ENCODE peak calls at places on chromosome 7, in five cellular contexts. L, Z, U, O and N are unnamed samples.

GRCh38 chr7:149090397-149091195 is at the start of gene ZNF786:
- DNase-seq in L (peak), Z (peak), U (peak), O (peak), N (peak)

GRCh38 chr7:5428470-5429252 is 5.0 kb upstream of the TNRC18 start:
- DNase-seq in L (no peak), Z (no peak), U (no peak), O (peak), N (peak)

GRCh38 chr7:134289423-134289822 is 27.3 kb downstream of the SLC35B4 start:
- DNase-seq in L (no peak), Z (no peak), U (no peak), O (no peak), N (no peak)

GRCh38 chr7:139317954-139318505 is 23.1 kb upstream of the FMC1 start:
- DNase-seq in L (no peak), Z (no peak), U (no peak), O (no peak), N (no peak)

GRCh38 chr7:26782501-26782900 is 81.9 kb downstream of the SKAP2 start:
- DNase-seq in L (no peak), Z (peak), U (no peak), O (no peak), N (no peak)

GRCh38 chr7:37987732-37988131 is 67.3 kb downstream of the EPDR1 start:
- DNase-seq in L (no peak), Z (no peak), U (no peak), O (no peak), N (no peak)

GRCh38 chr7:6272481-6273323 is at the start of gene CYTH3:
- DNase-seq in L (peak), Z (peak), U (peak), O (no peak), N (peak)

GRCh38 chr7:14836571-14837189 is 65.9 kb downstream of the DGKB start:
- DNase-seq in L (no peak), Z (peak), U (no peak), O (peak), N (peak)

GRCh38 chr7:56175086-56175760 is 59.0 kb upstream of the NUPR2 start:
- DNase-seq in L (no peak), Z (no peak), U (no peak), O (no peak), N (no peak)

GRCh38 chr7:691361-692045 is 35.0 kb upstream of the DNAAF5 start:
- DNase-seq in L (no peak), Z (no peak), U (no peak), O (no peak), N (no peak)

GRCh38 chr7:114966156-114966555 is 44.3 kb downstream of the MDFIC start:
- DNase-seq in L (no peak), Z (no peak), U (no peak), O (no peak), N (no peak)

GRCh38 chr7:102942883-102943261 is 30.1 kb downstream of the LRRC17 start:
- DNase-seq in L (no peak), Z (no peak), U (no peak), O (no peak), N (no peak)

GRCh38 chr7:85023066-85023687 is 163.7 kb downstream of the SEMA3D start:
- DNase-seq in L (no peak), Z (peak), U (no peak), O (peak), N (peak)

GRCh38 chr7:122829962-122830361 is 56.3 kb downstream of the CADPS2 start:
- DNase-seq in L (no peak), Z (no peak), U (no peak), O (no peak), N (no peak)

GRCh38 chr7:115441033-115441432 is 519.1 kb downstream of the MDFIC start:
- DNase-seq in L (no peak), Z (no peak), U (no peak), O (no peak), N (no peak)

GRCh38 chr7:30985756-30986155 is 22.0 kb downstream of the GHRHR start:
- DNase-seq in L (no peak), Z (no peak), U (no peak), O (no peak), N (no peak)

GRCh38 chr7:93914581-93915066 is 6.9 kb upstream of the GNG11 start:
- DNase-seq in L (no peak), Z (peak), U (no peak), O (no peak), N (peak)

GRCh38 chr7:66276363-66276762 is 71.2 kb downstream of the TPST1 start:
- DNase-seq in L (no peak), Z (no peak), U (no peak), O (no peak), N (no peak)

GRCh38 chr7:117458977-117459583 is 20.7 kb upstream of the CFTR start:
- DNase-seq in L (no peak), Z (peak), U (no peak), O (no peak), N (peak)

GRCh38 chr7:26073041-26073440 is 79.0 kb upstream of the NFE2L3 start:
- DNase-seq in L (no peak), Z (no peak), U (no peak), O (no peak), N (no peak)

GRCh38 chr7:108135446-108136190 is 5.5 kb upstream of the LAMB4 start:
- DNase-seq in L (no peak), Z (no peak), U (no peak), O (no peak), N (no peak)

GRCh38 chr7:5429857-5430611 is 6.4 kb upstream of the TNRC18 start:
- DNase-seq in L (no peak), Z (no peak), U (no peak), O (no peak), N (no peak)

GRCh38 chr7:44114586-44115310 is 8.6 kb downstream of the POLD2 start:
- DNase-seq in L (no peak), Z (no peak), U (no peak), O (no peak), N (no peak)

GRCh38 chr7:149872419-149873073 is 1.2 kb upstream of the ATP6V0E2 start:
- DNase-seq in L (no peak), Z (peak), U (no peak), O (peak), N (peak)

GRCh38 chr7:125848157-125848556 is 918.5 kb upstream of the POT1 start:
- DNase-seq in L (no peak), Z (no peak), U (no peak), O (no peak), N (no peak)

GRCh38 chr7:27123477-27124053 is 7.0 kb downstream of the HOXA4 start:
- DNase-seq in L (no peak), Z (no peak), U (no peak), O (no peak), N (no peak)

GRCh38 chr7:130853503-130854279 is 119.7 kb upstream of the KLF14 start:
- DNase-seq in L (no peak), Z (no peak), U (no peak), O (no peak), N (peak)

GRCh38 chr7:41384418-41384817 is 318.5 kb downstream of the INHBA start:
- DNase-seq in L (no peak), Z (no peak), U (no peak), O (no peak), N (no peak)